ENCODE peak calls at places on chromosomes 13 and 19, in ten cellular contexts. One of them, this sample, is unnamed.

GRCh38 chr13:113527272-113527958 is 36.9 kb upstream of the DCUN1D2 start:
- DNase-seq in GM23338: no peak
- DNase-seq in A549: no peak
- DNase-seq in AG04449: no peak
- DNase-seq in AG10803: no peak
- DNase-seq in IMR-90: no peak
- DNase-seq in glutamatergic neuron: no peak
- DNase-seq in progenitor cell of endocrine pancreas: no peak
- DNase-seq in vagina: peak; percentile 46
- DNase-seq in type B pancreatic cell: no peak
- DNase-seq in this sample: no peak

GRCh38 chr13:97496511-97496910 is 62.5 kb downstream of the RAP2A start:
- DNase-seq in IMR-90: no peak
- DNase-seq in progenitor cell of endocrine pancreas: no peak
- DNase-seq in type B pancreatic cell: no peak
- DNase-seq in GM23338: no peak
- DNase-seq in AG04449: no peak
- DNase-seq in glutamatergic neuron: no peak
- DNase-seq in vagina: no peak
- DNase-seq in AG10803: no peak
- DNase-seq in A549: no peak
- DNase-seq in this sample: no peak

GRCh38 chr19:35524181-35524838 is 3.8 kb downstream of the SBSN start:
- DNase-seq in progenitor cell of endocrine pancreas: no peak
- DNase-seq in glutamatergic neuron: no peak
- DNase-seq in A549: no peak
- DNase-seq in vagina: no peak
- DNase-seq in AG10803: no peak
- DNase-seq in type B pancreatic cell: no peak
- DNase-seq in IMR-90: no peak
- DNase-seq in AG04449: no peak
- DNase-seq in GM23338: peak; percentile 66
- DNase-seq in this sample: no peak

GRCh38 chr13:97030705-97031452 is 36.6 kb upstream of the OXGR1 start:
- DNase-seq in vagina: no peak
- DNase-seq in IMR-90: peak; percentile 61
- DNase-seq in AG10803: peak; percentile 54
- DNase-seq in A549: peak; percentile 31
- DNase-seq in progenitor cell of endocrine pancreas: no peak
- DNase-seq in GM23338: peak; percentile 58
- DNase-seq in type B pancreatic cell: no peak
- DNase-seq in AG04449: no peak
- DNase-seq in glutamatergic neuron: no peak
- DNase-seq in this sample: no peak

GRCh38 chr13:111398196-111398595 is 77.8 kb downstream of the TEX29 start:
- DNase-seq in GM23338: no peak
- DNase-seq in IMR-90: no peak
- DNase-seq in AG10803: no peak
- DNase-seq in type B pancreatic cell: peak; percentile 40
- DNase-seq in progenitor cell of endocrine pancreas: no peak
- DNase-seq in A549: no peak
- DNase-seq in AG04449: no peak
- DNase-seq in glutamatergic neuron: no peak
- DNase-seq in vagina: peak; percentile 49
- DNase-seq in this sample: no peak

GRCh38 chr13:99340638-99341037 is 33.4 kb upstream of the GPR183 start:
- DNase-seq in type B pancreatic cell: no peak
- DNase-seq in GM23338: no peak
- DNase-seq in progenitor cell of endocrine pancreas: no peak
- DNase-seq in AG04449: no peak
- DNase-seq in IMR-90: no peak
- DNase-seq in A549: no peak
- DNase-seq in glutamatergic neuron: no peak
- DNase-seq in AG10803: no peak
- DNase-seq in vagina: no peak
- DNase-seq in this sample: no peak

GRCh38 chr13:75963318-75963717 is 327.2 kb downstream of the LMO7 start:
- DNase-seq in GM23338: peak; percentile 5
- DNase-seq in vagina: no peak
- DNase-seq in AG04449: no peak
- DNase-seq in glutamatergic neuron: no peak
- DNase-seq in IMR-90: no peak
- DNase-seq in A549: no peak
- DNase-seq in type B pancreatic cell: no peak
- DNase-seq in AG10803: peak; percentile 1
- DNase-seq in progenitor cell of endocrine pancreas: no peak
- DNase-seq in this sample: no peak

GRCh38 chr19:32652893-32653625 is 21.9 kb downstream of the ANKRD27 start:
- DNase-seq in vagina: no peak
- DNase-seq in GM23338: no peak
- DNase-seq in AG10803: peak; percentile 40
- DNase-seq in AG04449: no peak
- DNase-seq in glutamatergic neuron: no peak
- DNase-seq in type B pancreatic cell: no peak
- DNase-seq in progenitor cell of endocrine pancreas: no peak
- DNase-seq in A549: no peak
- DNase-seq in IMR-90: peak; percentile 81
- DNase-seq in this sample: peak; percentile 71

GRCh38 chr19:45584332-45585157 is at the start of gene OPA3:
- DNase-seq in AG10803: peak; percentile 100
- DNase-seq in vagina: peak; percentile 99
- DNase-seq in progenitor cell of endocrine pancreas: peak; percentile 93
- DNase-seq in IMR-90: peak; percentile 100
- DNase-seq in type B pancreatic cell: peak; percentile 98
- DNase-seq in GM23338: peak; percentile 100
- DNase-seq in glutamatergic neuron: peak; percentile 97
- DNase-seq in AG04449: peak; percentile 99
- DNase-seq in A549: peak; percentile 100
- DNase-seq in this sample: peak; percentile 99
- TF ChIP-seq CTCF in AG10803: no peak
- TF ChIP-seq CTCF in vagina: no peak
- TF ChIP-seq CTCF in progenitor cell of endocrine pancreas: peak; percentile 55
- TF ChIP-seq CTCF in IMR-90: no peak
- TF ChIP-seq CTCF in type B pancreatic cell: peak; percentile 59
- TF ChIP-seq CTCF in GM23338: no peak
- TF ChIP-seq CTCF in glutamatergic neuron: peak; percentile 63
- TF ChIP-seq CTCF in AG04449: no peak
- TF ChIP-seq CTCF in A549: no peak
- TF ChIP-seq CTCF in this sample: no peak

GRCh38 chr19:55382522-55383054 is 1.5 kb downstream of the TMEM238 start:
- DNase-seq in A549: no peak
- DNase-seq in glutamatergic neuron: no peak
- DNase-seq in AG10803: no peak
- DNase-seq in progenitor cell of endocrine pancreas: no peak
- DNase-seq in GM23338: no peak
- DNase-seq in vagina: no peak
- DNase-seq in IMR-90: no peak
- DNase-seq in type B pancreatic cell: no peak
- DNase-seq in AG04449: no peak
- DNase-seq in this sample: no peak

GRCh38 chr19:55377356-55378131 is 918 bp downstream of the TMEM190 start:
- DNase-seq in GM23338: peak; percentile 61
- DNase-seq in vagina: no peak
- DNase-seq in A549: no peak
- DNase-seq in IMR-90: no peak
- DNase-seq in progenitor cell of endocrine pancreas: no peak
- DNase-seq in glutamatergic neuron: peak; percentile 77
- DNase-seq in AG10803: no peak
- DNase-seq in AG04449: no peak
- DNase-seq in type B pancreatic cell: no peak
- DNase-seq in this sample: no peak

GRCh38 chr19:55382013-55382412 is 2.1 kb downstream of the TMEM238 start:
- DNase-seq in vagina: no peak
- DNase-seq in progenitor cell of endocrine pancreas: no peak
- DNase-seq in A549: no peak
- DNase-seq in GM23338: no peak
- DNase-seq in glutamatergic neuron: no peak
- DNase-seq in AG04449: no peak
- DNase-seq in AG10803: no peak
- DNase-seq in type B pancreatic cell: no peak
- DNase-seq in IMR-90: no peak
- DNase-seq in this sample: no peak

GRCh38 chr19:55376381-55376933 is at the start of gene TMEM190:
- DNase-seq in progenitor cell of endocrine pancreas: no peak
- DNase-seq in AG04449: no peak
- DNase-seq in IMR-90: no peak
- DNase-seq in GM23338: peak; percentile 66
- DNase-seq in glutamatergic neuron: no peak
- DNase-seq in vagina: no peak
- DNase-seq in type B pancreatic cell: no peak
- DNase-seq in A549: no peak
- DNase-seq in AG10803: no peak
- DNase-seq in this sample: peak; percentile 53

DNA sequence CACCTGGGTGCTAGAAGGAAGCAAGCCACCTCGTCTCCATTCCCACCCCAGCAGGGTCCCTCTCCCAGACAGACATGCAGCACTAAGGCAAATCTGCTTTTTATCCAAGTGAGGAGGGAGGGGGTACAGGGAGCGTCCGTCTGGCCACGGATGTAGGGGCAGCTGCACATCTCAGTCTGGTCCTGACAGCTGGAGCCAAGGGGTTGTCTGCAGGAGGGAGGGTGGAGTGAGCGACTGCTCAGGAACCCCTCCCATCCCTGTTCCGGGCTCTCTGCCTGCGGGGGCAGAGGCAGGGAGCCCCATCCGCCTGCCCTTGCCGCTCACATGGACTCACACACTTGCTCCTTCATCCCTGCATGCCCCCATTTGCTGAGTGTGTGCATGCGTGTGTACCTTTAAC is 2.5 kb downstream of the TMEM190 start:
- DNase-seq in AG10803: no peak
- DNase-seq in vagina: no peak
- DNase-seq in progenitor cell of endocrine pancreas: no peak
- DNase-seq in GM23338: no peak
- DNase-seq in A549: no peak
- DNase-seq in IMR-90: no peak
- DNase-seq in type B pancreatic cell: no peak
- DNase-seq in glutamatergic neuron: peak; percentile 71
- DNase-seq in AG04449: no peak
- DNase-seq in this sample: no peak
- TF ChIP-seq CTCF in AG10803: no peak
- TF ChIP-seq CTCF in vagina: no peak
- TF ChIP-seq CTCF in progenitor cell of endocrine pancreas: no peak
- TF ChIP-seq CTCF in GM23338: no peak
- TF ChIP-seq CTCF in A549: no peak
- TF ChIP-seq CTCF in IMR-90: no peak
- TF ChIP-seq CTCF in type B pancreatic cell: no peak
- TF ChIP-seq CTCF in glutamatergic neuron: no peak
- TF ChIP-seq CTCF in AG04449: no peak
- TF ChIP-seq CTCF in this sample: no peak

GRCh38 chr19:45687599-45687998 is 4.2 kb downstream of the SNRPD2 start:
- DNase-seq in AG10803: no peak
- DNase-seq in vagina: no peak
- DNase-seq in progenitor cell of endocrine pancreas: no peak
- DNase-seq in glutamatergic neuron: no peak
- DNase-seq in GM23338: no peak
- DNase-seq in IMR-90: no peak
- DNase-seq in A549: no peak
- DNase-seq in AG04449: no peak
- DNase-seq in type B pancreatic cell: no peak
- DNase-seq in this sample: no peak

GRCh38 chr19:45693168-45693788 is 812 bp downstream of the QPCTL start:
- DNase-seq in type B pancreatic cell: peak; percentile 87
- DNase-seq in AG10803: peak; percentile 61
- DNase-seq in A549: peak; percentile 94
- DNase-seq in AG04449: no peak
- DNase-seq in progenitor cell of endocrine pancreas: peak; percentile 80
- DNase-seq in GM23338: peak; percentile 92
- DNase-seq in glutamatergic neuron: peak; percentile 92
- DNase-seq in vagina: no peak
- DNase-seq in IMR-90: peak; percentile 57
- DNase-seq in this sample: peak; percentile 92

GRCh38 chr19:45692187-45693111 is at the start of gene QPCTL:
- DNase-seq in glutamatergic neuron: peak; percentile 96
- DNase-seq in progenitor cell of endocrine pancreas: peak; percentile 90
- DNase-seq in GM23338: peak; percentile 100
- DNase-seq in type B pancreatic cell: peak; percentile 96
- DNase-seq in AG10803: peak; percentile 100
- DNase-seq in vagina: no peak
- DNase-seq in A549: peak; percentile 99
- DNase-seq in IMR-90: peak; percentile 100
- DNase-seq in AG04449: peak; percentile 99
- DNase-seq in this sample: peak; percentile 99

DNA sequence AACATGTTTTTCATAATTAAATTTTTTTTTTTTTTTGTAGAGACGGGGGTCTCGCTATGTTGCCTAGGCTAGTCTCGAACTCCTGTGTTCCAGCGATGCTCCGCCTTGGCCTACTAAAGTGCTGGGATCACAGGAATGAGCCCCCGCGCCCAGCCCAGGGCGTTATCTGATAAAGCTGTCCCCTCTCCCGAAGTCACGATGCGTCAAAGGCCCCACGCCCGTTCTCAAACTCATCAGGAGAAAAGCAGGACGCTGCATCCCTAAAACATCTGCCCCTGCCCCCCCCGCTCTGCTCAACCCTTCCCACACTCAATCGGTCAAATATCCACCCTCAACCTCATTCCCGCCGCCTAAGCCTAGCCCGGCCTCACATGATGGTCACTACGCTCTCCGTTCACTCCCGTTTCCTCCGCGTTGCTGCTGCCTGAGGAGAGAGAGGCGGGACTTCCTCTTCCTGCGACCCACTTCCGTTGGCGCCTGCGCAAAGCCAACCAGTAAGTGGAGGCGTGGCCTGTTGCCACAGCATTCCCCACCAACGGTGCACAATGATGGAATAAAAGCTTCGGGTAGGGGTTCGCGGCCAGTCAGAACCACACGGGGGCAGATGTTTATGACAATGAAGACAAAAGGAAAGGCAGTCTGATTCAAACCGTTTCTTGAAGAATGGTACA is at the start of gene SNRPD2:
- DNase-seq in progenitor cell of endocrine pancreas: peak; percentile 89
- DNase-seq in glutamatergic neuron: peak; percentile 95
- DNase-seq in GM23338: peak; percentile 98
- DNase-seq in AG04449: peak; percentile 65
- DNase-seq in vagina: no peak
- DNase-seq in AG10803: peak; percentile 93
- DNase-seq in IMR-90: peak; percentile 95
- DNase-seq in type B pancreatic cell: peak; percentile 94
- DNase-seq in A549: peak; percentile 97
- DNase-seq in this sample: peak; percentile 96
- TF ChIP-seq CTCF in progenitor cell of endocrine pancreas: no peak
- TF ChIP-seq CTCF in glutamatergic neuron: no peak
- TF ChIP-seq CTCF in GM23338: no peak
- TF ChIP-seq CTCF in AG04449: no peak
- TF ChIP-seq CTCF in vagina: no peak
- TF ChIP-seq CTCF in AG10803: no peak
- TF ChIP-seq CTCF in IMR-90: peak; percentile 2
- TF ChIP-seq CTCF in type B pancreatic cell: peak; percentile 45
- TF ChIP-seq CTCF in A549: no peak
- TF ChIP-seq CTCF in this sample: no peak

DNA sequence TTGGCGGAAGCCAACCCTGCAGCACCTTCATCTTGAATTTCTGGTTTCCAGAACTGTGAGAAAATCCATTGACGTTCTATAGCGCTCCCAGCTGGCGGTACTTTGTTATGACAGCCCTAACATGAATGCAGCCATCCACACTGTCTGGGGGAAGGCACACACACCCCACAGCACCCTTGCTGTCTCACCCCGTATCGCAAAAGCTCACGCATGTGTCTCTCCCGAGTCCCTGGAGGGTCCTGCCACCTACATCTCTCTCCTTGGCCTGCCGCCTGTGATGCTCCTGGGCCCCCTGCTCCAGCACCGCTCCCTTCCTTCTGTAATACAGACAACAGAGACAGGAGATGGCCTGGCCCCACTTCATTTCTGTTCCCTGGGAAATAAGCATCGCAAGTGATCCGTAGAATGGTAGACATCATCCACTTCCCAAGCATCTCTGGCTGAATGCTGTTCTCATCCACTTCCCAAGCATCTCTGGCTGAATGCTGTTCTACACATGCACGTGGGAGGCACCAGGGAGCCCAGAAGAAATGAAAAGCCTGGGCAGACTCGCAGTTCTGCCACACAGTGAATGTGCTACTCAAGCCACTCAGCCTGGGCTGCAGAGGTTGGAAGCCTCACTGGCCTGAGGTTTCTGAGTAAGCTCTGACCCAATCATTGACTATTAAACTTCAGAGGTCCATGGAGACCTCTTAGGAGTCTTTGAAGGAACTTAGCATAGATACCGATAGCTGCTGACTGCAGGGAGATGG is 29.6 kb downstream of the EPN1 start:
- DNase-seq in AG04449: no peak
- DNase-seq in IMR-90: no peak
- DNase-seq in GM23338: peak; percentile 56
- DNase-seq in AG10803: no peak
- DNase-seq in type B pancreatic cell: no peak
- DNase-seq in vagina: no peak
- DNase-seq in progenitor cell of endocrine pancreas: no peak
- DNase-seq in A549: no peak
- DNase-seq in glutamatergic neuron: no peak
- DNase-seq in this sample: no peak
- TF ChIP-seq CTCF in AG04449: no peak
- TF ChIP-seq CTCF in IMR-90: no peak
- TF ChIP-seq CTCF in GM23338: peak; percentile 46
- TF ChIP-seq CTCF in AG10803: no peak
- TF ChIP-seq CTCF in type B pancreatic cell: no peak
- TF ChIP-seq CTCF in vagina: no peak
- TF ChIP-seq CTCF in progenitor cell of endocrine pancreas: no peak
- TF ChIP-seq CTCF in A549: no peak
- TF ChIP-seq CTCF in glutamatergic neuron: no peak
- TF ChIP-seq CTCF in this sample: no peak